ENCODE peak calls at places on chromosome X, in five cellular contexts. P, Z, S, Q and V are unnamed samples.

GRCh38 chrX:104565791-104566687 is at the start of gene IL1RAPL2:
- DNase-seq in P (no peak), Z (no peak), S (peak), Q (peak), V (no peak)

GRCh38 chrX:107450823-107451509 is 1.5 kb downstream of the FRMPD3 start:
- DNase-seq in P (no peak), Z (no peak), S (no peak), Q (no peak), V (no peak)

GRCh38 chrX:26262121-26262523 is 46.2 kb downstream of the MAGEB5 start:
- DNase-seq in P (peak), Z (no peak), S (no peak), Q (no peak), V (no peak)

GRCh38 chrX:14125451-14125850 is 95.8 kb upstream of the GEMIN8 start:
- DNase-seq in P (no peak), Z (no peak), S (no peak), Q (no peak), V (no peak)

GRCh38 chrX:43882294-43882681 is at the start of gene MAOB:
- DNase-seq in P (no peak), Z (no peak), S (peak), Q (peak), V (peak)

GRCh38 chrX:41334866-41335589 is 1.1 kb downstream of the DDX3X start:
- DNase-seq in P (no peak), Z (no peak), S (peak), Q (peak), V (peak)

GRCh38 chrX:38080808-38081207 is 74.5 kb downstream of the SYTL5 start:
- DNase-seq in P (no peak), Z (no peak), S (no peak), Q (no peak), V (no peak)

GRCh38 chrX:136711147-136711546 is 63.2 kb downstream of the CD40LG start:
- DNase-seq in P (no peak), Z (no peak), S (peak), Q (peak), V (no peak)

GRCh38 chrX:1316527-1316926 is 20.1 kb upstream of the IL3RA start:
- DNase-seq in P (no peak), Z (peak), S (peak), Q (peak), V (peak)

GRCh38 chrX:46811101-46811500 is 25.7 kb upstream of the RP2 start:
- DNase-seq in P (no peak), Z (no peak), S (no peak), Q (no peak), V (no peak)

GRCh38 chrX:13223868-13224555 is 95.8 kb downstream of the ATXN3L start:
- DNase-seq in P (peak), Z (no peak), S (no peak), Q (no peak), V (no peak)

GRCh38 chrX:117713411-117713810 is 403.2 kb downstream of the KLHL13 start:
- DNase-seq in P (no peak), Z (no peak), S (no peak), Q (no peak), V (no peak)

GRCh38 chrX:39112143-39112542 is 310.9 kb downstream of the MID1IP1 start:
- DNase-seq in P (no peak), Z (no peak), S (no peak), Q (no peak), V (no peak)

GRCh38 chrX:3791449-3791848 is 78.0 kb upstream of the PRKX start:
- DNase-seq in P (no peak), Z (no peak), S (no peak), Q (no peak), V (no peak)

GRCh38 chrX:112636288-112636687 is 43.5 kb downstream of the LHFPL1 start:
- DNase-seq in P (no peak), Z (no peak), S (no peak), Q (no peak), V (no peak)

GRCh38 chrX:16903274-16904019 is 33.3 kb upstream of the RBBP7 start:
- DNase-seq in P (no peak), Z (no peak), S (no peak), Q (no peak), V (no peak)

GRCh38 chrX:148865237-148865636 is 364.8 kb downstream of the AFF2 start:
- DNase-seq in P (no peak), Z (no peak), S (no peak), Q (no peak), V (no peak)

GRCh38 chrX:40156472-40157227 is 58.9 kb upstream of the BCOR start:
- DNase-seq in P (no peak), Z (no peak), S (no peak), Q (no peak), V (no peak)

GRCh38 chrX:42732506-42732905 is 45.5 kb downstream of the PPP1R2C start:
- DNase-seq in P (no peak), Z (no peak), S (no peak), Q (no peak), V (no peak)

GRCh38 chrX:147565239-147565638 is 346.5 kb upstream of the FMR1 start:
- DNase-seq in P (no peak), Z (no peak), S (no peak), Q (no peak), V (no peak)

GRCh38 chrX:143781103-143781502 is 60.6 kb upstream of the SPANXN2 start:
- DNase-seq in P (no peak), Z (no peak), S (no peak), Q (no peak), V (no peak)

GRCh38 chrX:85109235-85109634 is 105.6 kb downstream of the APOOL start:
- DNase-seq in P (no peak), Z (no peak), S (no peak), Q (no peak), V (no peak)

GRCh38 chrX:68931345-68931744 is 102.5 kb downstream of the EFNB1 start:
- DNase-seq in P (no peak), Z (no peak), S (no peak), Q (no peak), V (no peak)

GRCh38 chrX:136201601-136202000 is 49.6 kb downstream of the MAP7D3 start:
- DNase-seq in P (no peak), Z (no peak), S (no peak), Q (no peak), V (no peak)

GRCh38 chrX:115898382-115899001 is 272.1 kb upstream of the AGTR2 start:
- DNase-seq in P (no peak), Z (no peak), S (peak), Q (peak), V (peak)

GRCh38 chrX:48918644-48919340 is at the start of gene PIM2:
- DNase-seq in P (no peak), Z (peak), S (peak), Q (peak), V (peak)

GRCh38 chrX:93422693-93423092 is 250.7 kb downstream of the NAP1L3 start:
- DNase-seq in P (no peak), Z (no peak), S (no peak), Q (no peak), V (no peak)

GRCh38 chrX:41507899-41508298 is 60.8 kb downstream of the NYX start:
- DNase-seq in P (no peak), Z (no peak), S (no peak), Q (no peak), V (no peak)

GRCh38 chrX:111264397-111264796 is 5.9 kb downstream of the CAPN6 start:
- DNase-seq in P (no peak), Z (no peak), S (no peak), Q (no peak), V (no peak)

GRCh38 chrX:17361620-17362019 is 13.4 kb upstream of the NHS start:
- DNase-seq in P (no peak), Z (no peak), S (no peak), Q (no peak), V (no peak)

GRCh38 chrX:8731579-8732395 is at the start of gene ANOS1:
- DNase-seq in P (no peak), Z (no peak), S (no peak), Q (peak), V (no peak)
- H3K4me3 ChIP-seq in P (peak), Z (peak), S (peak), Q (peak), V (peak)

DNA sequence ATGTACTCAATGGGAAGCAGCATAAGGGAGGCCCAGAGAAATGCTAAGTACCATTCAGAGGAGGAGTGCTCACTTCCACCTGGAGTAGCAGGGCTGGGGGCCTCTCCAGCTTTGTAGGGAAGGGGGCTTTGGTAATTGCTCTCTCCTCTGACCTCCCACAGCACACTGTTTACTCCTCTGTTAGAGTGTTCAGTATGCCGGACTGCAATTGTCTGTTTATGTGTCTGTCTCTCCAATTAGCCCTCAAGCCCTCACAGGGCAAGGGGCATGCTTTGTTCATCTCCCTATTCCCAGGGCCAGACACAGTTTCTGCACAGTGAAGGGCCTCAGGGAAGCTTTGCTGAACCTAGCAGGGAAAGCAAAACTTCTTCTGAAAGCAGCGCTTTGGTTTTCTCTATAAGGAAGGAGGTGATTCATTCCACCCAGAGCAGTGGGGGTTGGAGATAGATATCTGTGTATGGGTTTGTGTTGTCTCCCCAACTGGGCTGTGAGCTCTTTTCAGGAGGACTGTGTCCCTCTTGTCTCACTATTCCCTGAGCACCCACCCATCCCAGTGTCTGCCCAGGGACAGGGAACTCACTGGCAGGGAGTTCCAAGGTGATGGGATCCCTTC is 50.0 kb upstream of the VMA21 start:
- DNase-seq in P (no peak), Z (no peak), S (no peak), Q (no peak), V (no peak)
- H3K4me3 ChIP-seq in P (no peak), Z (no peak), S (no peak), Q (no peak), V (no peak)

DNA sequence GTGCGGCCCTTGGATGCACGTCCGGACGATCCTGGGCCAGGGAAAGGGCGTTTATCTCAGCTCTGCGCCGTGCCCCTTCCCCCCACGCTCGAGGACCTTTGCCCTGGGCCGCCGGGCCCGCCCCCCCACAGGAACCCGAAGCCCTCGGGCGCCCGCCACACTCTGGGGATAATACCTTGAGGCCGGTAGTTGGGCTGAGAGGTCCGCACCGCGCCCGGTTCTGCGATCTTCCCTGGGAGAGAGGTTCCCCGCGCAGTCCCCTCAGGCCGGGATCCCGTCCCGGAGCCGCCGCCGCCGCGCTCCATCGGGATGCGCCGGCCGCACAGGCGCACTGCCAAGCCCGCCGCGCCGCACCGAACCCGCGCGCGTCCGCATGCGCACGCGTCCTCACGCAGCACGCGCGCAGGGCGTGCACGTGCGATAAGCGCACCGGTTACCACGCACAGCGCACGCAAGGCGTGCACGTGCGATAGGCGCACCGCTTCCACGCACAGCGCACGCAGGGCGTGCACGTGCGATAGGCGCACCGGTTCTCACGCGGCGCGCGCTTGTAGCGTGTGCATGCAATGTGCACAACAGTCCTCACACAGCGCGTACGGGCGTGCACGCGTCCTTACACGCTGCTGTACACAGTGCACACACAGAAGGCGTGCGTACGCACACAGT is at the start of gene MAP7D2:
- DNase-seq in P (no peak), Z (no peak), S (no peak), Q (no peak), V (no peak)
- H3K4me3 ChIP-seq in P (peak), Z (peak), S (peak), Q (peak), V (peak)

GRCh38 chrX:119682019-119682989 is 10.7 kb downstream of the SEPTIN6 start:
- DNase-seq in P (no peak), Z (no peak), S (no peak), Q (no peak), V (no peak)
- H3K4me3 ChIP-seq in P (no peak), Z (no peak), S (no peak), Q (no peak), V (no peak)